ENCODE peak calls at places on chromosomes 16 and 17, in five cellular contexts. G is upper lobe of left lung, L is K562, F is GM12878, Y is HepG2. H is an unnamed sample.

GRCh38 chr17:82577300-82577699 is 57.8 kb downstream of the FOXK2 start:
- ATAC-seq in G (no peak), L (no peak), F (no peak), Y (peak; percentile 31), H (no peak)

GRCh38 chr16:4481526-4481925 is 5.3 kb downstream of the HMOX2 start:
- ATAC-seq in G (no peak), L (no peak), F (no peak), Y (no peak), H (no peak)

GRCh38 chr17:76797441-76797840 is 59.5 kb downstream of the MFSD11 start:
- ATAC-seq in G (no peak), L (no peak), F (no peak), Y (no peak), H (no peak)

GRCh38 chr17:17387461-17388362 is 84.5 kb downstream of the NT5M start:
- ATAC-seq in G (peak; percentile 51), L (peak; percentile 93), F (peak; percentile 88), Y (peak; percentile 95), H (no peak)

GRCh38 chr16:30802971-30803370 is 16.0 kb upstream of the ZNF629 start:
- ATAC-seq in G (no peak), L (no peak), F (no peak), Y (no peak), H (no peak)

GRCh38 chr17:54046570-54046969 is 223.8 kb downstream of the KIF2B start:
- ATAC-seq in G (no peak), L (no peak), F (no peak), Y (no peak), H (no peak)

GRCh38 chr17:48809182-48809581 is 7.8 kb downstream of the TTLL6 start:
- ATAC-seq in G (peak; percentile 40), L (peak; percentile 41), F (no peak), Y (no peak), H (no peak)

GRCh38 chr17:77427471-77427991 is 286.8 kb downstream of the SEC14L1 start:
- ATAC-seq in G (peak; percentile 45), L (peak; percentile 16), F (no peak), Y (no peak), H (no peak)

GRCh38 chr17:82880620-82881019 is 40.8 kb upstream of the ZNF750 start:
- ATAC-seq in G (no peak), L (no peak), F (no peak), Y (no peak), H (no peak)

GRCh38 chr17:69574257-69575197 is 160.0 kb downstream of the MAP2K6 start:
- ATAC-seq in G (no peak), L (no peak), F (no peak), Y (no peak), H (peak; percentile 71)

GRCh38 chr17:59346341-59346740 is 14.9 kb downstream of the YPEL2 start:
- ATAC-seq in G (no peak), L (no peak), F (no peak), Y (no peak), H (no peak)

GRCh38 chr16:19005561-19006445 is 22.1 kb downstream of the TMC7 start:
- ATAC-seq in G (peak; percentile 6), L (no peak), F (no peak), Y (peak; percentile 97), H (peak; percentile 66)

GRCh38 chr16:24700549-24701392 is 28.7 kb upstream of the TNRC6A start:
- ATAC-seq in G (peak; percentile 95), L (peak; percentile 86), F (peak; percentile 49), Y (peak; percentile 79), H (peak; percentile 98)

GRCh38 chr16:22388101-22388644 is 13.8 kb upstream of the CDR2 start:
- ATAC-seq in G (no peak), L (peak; percentile 65), F (no peak), Y (no peak), H (no peak)

GRCh38 chr17:82148011-82148410 is 50.0 kb upstream of the FASN start:
- ATAC-seq in G (no peak), L (no peak), F (no peak), Y (no peak), H (no peak)

GRCh38 chr16:70478912-70479341 is 24.5 kb downstream of the FCSK start:
- ATAC-seq in G (peak; percentile 31), L (peak; percentile 12), F (no peak), Y (no peak), H (peak; percentile 42)

GRCh38 chr17:81160747-81161453 is 4.4 kb upstream of the PVALEF start:
- ATAC-seq in G (no peak), L (peak; percentile 43), F (no peak), Y (no peak), H (no peak)

GRCh38 chr16:2056681-2057407 is 9.1 kb downstream of the TSC2 start:
- ATAC-seq in G (no peak), L (peak; percentile 81), F (no peak), Y (peak; percentile 79), H (peak; percentile 30)

GRCh38 chr17:27430882-27431491 is 25.3 kb upstream of the KSR1 start:
- ATAC-seq in G (peak; percentile 62), L (peak; percentile 93), F (peak; percentile 76), Y (peak; percentile 96), H (no peak)

GRCh38 chr17:33229499-33229898 is 63.6 kb downstream of the ASIC2 start:
- ATAC-seq in G (no peak), L (no peak), F (no peak), Y (no peak), H (no peak)

GRCh38 chr17:66304304-66305174 is 2.1 kb downstream of the PRKCA start:
- ATAC-seq in G (no peak), L (peak; percentile 80), F (peak; percentile 4), Y (peak; percentile 58), H (no peak)

GRCh38 chr17:43199633-43200032 is 12.0 kb upstream of the TMEM106A start:
- ATAC-seq in G (no peak), L (no peak), F (no peak), Y (no peak), H (no peak)

GRCh38 chr17:33046361-33047255 is 55.0 kb downstream of the SPACA3 start:
- ATAC-seq in G (no peak), L (no peak), F (no peak), Y (no peak), H (no peak)

GRCh38 chr16:4788489-4788889 is 344 bp upstream of the SEPTIN12 start:
- ATAC-seq in G (no peak), L (peak; percentile 24), F (no peak), Y (peak; percentile 55), H (no peak)

GRCh38 chr17:55814377-55814776 is 63.5 kb downstream of the PCTP start:
- ATAC-seq in G (no peak), L (no peak), F (no peak), Y (no peak), H (peak; percentile 34)

GRCh38 chr16:87375426-87376135 is 8.0 kb downstream of the FBXO31 start:
- ATAC-seq in G (no peak), L (no peak), F (peak; percentile 45), Y (no peak), H (no peak)

GRCh38 chr16:15552507-15552906 is 90.4 kb downstream of the MARF1 start:
- ATAC-seq in G (no peak), L (no peak), F (peak; percentile 14), Y (no peak), H (no peak)

GRCh38 chr16:87033541-87034300 is 283.5 kb downstream of the C16orf95 start:
- ATAC-seq in G (no peak), L (no peak), F (no peak), Y (no peak), H (no peak)

GRCh38 chr16:82834156-82834758 is 207.5 kb downstream of the CDH13 start:
- ATAC-seq in G (no peak), L (no peak), F (no peak), Y (no peak), H (no peak)

GRCh38 chr17:1769826-1770477 is 8.1 kb downstream of the SERPINF1 start:
- ATAC-seq in G (no peak), L (no peak), F (no peak), Y (peak; percentile 89), H (no peak)

GRCh38 chr17:31261596-31261995 is 35.4 kb downstream of the OMG start:
- ATAC-seq in G (no peak), L (no peak), F (no peak), Y (no peak), H (no peak)

DNA sequence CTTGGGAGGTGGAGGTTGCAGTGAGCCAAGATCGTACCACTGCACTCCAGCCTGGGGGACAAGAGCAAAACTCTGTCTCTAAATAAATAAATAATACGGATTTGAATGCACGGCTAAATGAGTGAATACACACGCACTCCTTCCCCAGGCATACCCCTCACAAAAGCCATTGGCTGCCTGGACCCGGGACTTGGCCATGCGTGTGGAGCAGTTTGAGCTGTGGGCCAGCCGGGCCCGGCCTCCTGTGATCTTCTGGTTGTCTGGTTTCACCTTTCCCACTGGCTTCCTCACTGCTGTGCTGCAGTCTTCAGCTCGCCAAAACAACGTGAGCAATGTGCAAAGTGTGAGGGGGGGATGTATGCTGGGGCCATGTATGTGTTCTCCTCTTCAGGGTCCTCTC is 1.6 kb upstream of the KDM6B start:
- ATAC-seq in G (no peak), L (no peak), F (no peak), Y (no peak), H (no peak)
- H3K27me3 ChIP-seq in G (no peaks in the 10 kb centered on the region), L (peaks cover 14% of the 10 kb centered on the region), F (no peaks in the 10 kb centered on the region), Y (peaks cover 6% of the 10 kb centered on the region), H (no peaks in the 10 kb centered on the region)

DNA sequence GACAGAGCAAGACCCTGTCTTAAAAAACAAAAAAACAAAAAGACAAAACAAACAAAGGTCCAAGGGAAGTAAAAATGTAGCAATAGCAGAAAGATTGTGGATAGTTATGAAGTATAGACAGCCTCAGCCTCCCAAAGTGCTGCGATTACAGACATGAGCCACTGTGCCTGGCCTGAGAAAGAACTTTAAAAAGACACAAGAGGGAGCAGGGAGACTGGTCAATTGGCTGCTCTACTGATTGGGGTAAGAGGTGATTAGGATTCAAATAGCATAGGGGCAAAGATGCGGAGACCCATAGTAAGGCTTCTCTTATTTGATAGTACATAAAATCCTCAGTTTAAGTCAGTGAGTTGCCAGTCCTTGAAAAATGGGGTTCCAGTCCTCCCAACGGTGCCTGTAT is 518.2 kb upstream of the GOT2 start:
- ATAC-seq in G (no peak), L (no peak), F (no peak), Y (no peak), H (no peak)
- TF ChIP-seq CTCF in G (no peak), L (no peak), F (no peak), Y (no peak), H (no peak)

GRCh38 chr16:7511549-7512260 is 179.1 kb downstream of the RBFOX1 start:
- ATAC-seq in G (no peak), L (no peak), F (no peak), Y (no peak), H (no peak)
- TF ChIP-seq EP300 in G (no peak), L (no peak), F (no peak), Y (no peak), H (no peak)

GRCh38 chr17:4594406-4595349 is 10.3 kb downstream of the SMTNL2 start:
- ATAC-seq in G (no peak), L (peak; percentile 94), F (peak; percentile 89), Y (no peak), H (no peak)
- H3K27me3 ChIP-seq in G (no peaks in the 10 kb centered on the region), L (peaks cover 2% of the 10 kb centered on the region), F (peaks cover 4% of the 10 kb centered on the region), Y (peaks cover 2% of the 10 kb centered on the region), H (peaks cover 6% of the 10 kb centered on the region)

H was measured in gastroesophageal sphincter.